ENCODE peak calls at places on chromosomes 3 and 15, in four cellular contexts. One of them, this sample, is unnamed.

GRCh38 chr3:46699846-46700523 is 1.2 kb upstream of the TMIE start:
- DNase-seq in prostate gland: no peak
- DNase-seq in HepG2: no peak
- DNase-seq in upper lobe of left lung: peak
- DNase-seq in this sample: no peak

GRCh38 chr3:148534089-148534988 is 163.4 kb upstream of the AGTR1 start:
- DNase-seq in prostate gland: no peak
- DNase-seq in upper lobe of left lung: no peak
- DNase-seq in HepG2: peak
- DNase-seq in this sample: no peak

GRCh38 chr3:98130421-98130820 is at the start of gene OR5H1:
- DNase-seq in HepG2: no peak
- DNase-seq in prostate gland: no peak
- DNase-seq in upper lobe of left lung: no peak
- DNase-seq in this sample: no peak

GRCh38 chr3:123834631-123835030 is 49.5 kb downstream of the MYLK start:
- DNase-seq in HepG2: no peak
- DNase-seq in upper lobe of left lung: no peak
- DNase-seq in prostate gland: no peak
- DNase-seq in this sample: no peak

GRCh38 chr3:186909078-186909853 is 21.1 kb upstream of the ST6GAL1 start:
- DNase-seq in HepG2: peak
- DNase-seq in prostate gland: no peak
- DNase-seq in upper lobe of left lung: peak
- DNase-seq in this sample: no peak

GRCh38 chr3:20181276-20181675 is 4.7 kb downstream of the SGO1 start:
- DNase-seq in prostate gland: no peak
- DNase-seq in upper lobe of left lung: no peak
- DNase-seq in HepG2: no peak
- DNase-seq in this sample: no peak

GRCh38 chr15:92011611-92012367 is 158.3 kb downstream of the SLCO3A1 start:
- DNase-seq in prostate gland: no peak
- DNase-seq in upper lobe of left lung: no peak
- DNase-seq in HepG2: no peak
- DNase-seq in this sample: no peak

GRCh38 chr3:126355251-126355650 is 2.0 kb downstream of the KLF15 start:
- DNase-seq in HepG2: no peak
- DNase-seq in upper lobe of left lung: no peak
- DNase-seq in prostate gland: no peak
- DNase-seq in this sample: no peak

GRCh38 chr3:108125550-108126071 is 34.8 kb upstream of the CD47 start:
- DNase-seq in upper lobe of left lung: no peak
- DNase-seq in prostate gland: no peak
- DNase-seq in HepG2: no peak
- DNase-seq in this sample: no peak

GRCh38 chr3:88988906-88989305 is 118.5 kb upstream of the EPHA3 start:
- DNase-seq in HepG2: no peak
- DNase-seq in upper lobe of left lung: no peak
- DNase-seq in prostate gland: no peak
- DNase-seq in this sample: no peak

GRCh38 chr3:111373861-111374260 is 168.1 kb upstream of the CD96 start:
- DNase-seq in prostate gland: no peak
- DNase-seq in HepG2: no peak
- DNase-seq in upper lobe of left lung: no peak
- DNase-seq in this sample: no peak

GRCh38 chr3:170350515-170351413 is 6.8 kb upstream of the SKIL start:
- DNase-seq in HepG2: no peak
- DNase-seq in upper lobe of left lung: no peak
- DNase-seq in prostate gland: no peak
- DNase-seq in this sample: no peak

GRCh38 chr15:40454904-40455391 is 14.2 kb downstream of the BAHD1 start:
- DNase-seq in prostate gland: no peak
- DNase-seq in HepG2: no peak
- DNase-seq in upper lobe of left lung: no peak
- DNase-seq in this sample: no peak

GRCh38 chr3:60399861-60400845 is 851.1 kb downstream of the FHIT start:
- DNase-seq in upper lobe of left lung: peak
- DNase-seq in HepG2: no peak
- DNase-seq in prostate gland: no peak
- DNase-seq in this sample: no peak

GRCh38 chr3:69983546-69984265 is 15.8 kb upstream of the SAMMSON start:
- DNase-seq in HepG2: no peak
- DNase-seq in prostate gland: no peak
- DNase-seq in upper lobe of left lung: no peak
- DNase-seq in this sample: no peak

GRCh38 chr15:66621491-66622467 is 56.0 kb upstream of the LCTL start:
- DNase-seq in prostate gland: no peak
- DNase-seq in upper lobe of left lung: no peak
- DNase-seq in HepG2: no peak
- DNase-seq in this sample: no peak

GRCh38 chr3:67884345-67884744 is 229.9 kb upstream of the SUCLG2 start:
- DNase-seq in upper lobe of left lung: no peak
- DNase-seq in HepG2: no peak
- DNase-seq in prostate gland: no peak
- DNase-seq in this sample: no peak

GRCh38 chr15:37101634-37102314 is 1.4 kb upstream of the MEIS2 start:
- DNase-seq in upper lobe of left lung: peak
- DNase-seq in HepG2: peak
- DNase-seq in prostate gland: peak
- DNase-seq in this sample: no peak

GRCh38 chr3:53221827-53222182 is 34.0 kb downstream of the TKT start:
- DNase-seq in prostate gland: no peak
- DNase-seq in HepG2: no peak
- DNase-seq in upper lobe of left lung: no peak
- DNase-seq in this sample: no peak

GRCh38 chr3:185656321-185656840 is 70.3 kb downstream of the SENP2 start:
- DNase-seq in upper lobe of left lung: no peak
- DNase-seq in prostate gland: no peak
- DNase-seq in HepG2: no peak
- DNase-seq in this sample: peak

GRCh38 chr3:99536555-99537314 is 101.7 kb upstream of the COL8A1 start:
- DNase-seq in upper lobe of left lung: no peak
- DNase-seq in prostate gland: no peak
- DNase-seq in HepG2: no peak
- DNase-seq in this sample: no peak

GRCh38 chr3:167350245-167350862 is 29.7 kb downstream of the ZBBX start:
- DNase-seq in prostate gland: no peak
- DNase-seq in upper lobe of left lung: no peak
- DNase-seq in HepG2: peak
- DNase-seq in this sample: no peak

GRCh38 chr3:195196266-195196665 is 74.7 kb downstream of the XXYLT1 start:
- DNase-seq in HepG2: no peak
- DNase-seq in prostate gland: no peak
- DNase-seq in upper lobe of left lung: peak
- DNase-seq in this sample: no peak

GRCh38 chr3:146161725-146162047 is 702 bp upstream of the PLOD2 start:
- DNase-seq in upper lobe of left lung: peak
- DNase-seq in prostate gland: peak
- DNase-seq in HepG2: peak
- DNase-seq in this sample: no peak

GRCh38 chr3:159322322-159322939 is 520.6 kb downstream of the MFSD1 start:
- DNase-seq in HepG2: peak
- DNase-seq in upper lobe of left lung: peak
- DNase-seq in prostate gland: no peak
- DNase-seq in this sample: no peak

GRCh38 chr3:102536479-102536878 is 101.7 kb downstream of the ZPLD1 start:
- DNase-seq in prostate gland: peak
- DNase-seq in upper lobe of left lung: no peak
- DNase-seq in HepG2: peak
- DNase-seq in this sample: no peak

GRCh38 chr3:77682162-77682561 is 642.3 kb downstream of the ROBO2 start:
- DNase-seq in prostate gland: no peak
- DNase-seq in upper lobe of left lung: no peak
- DNase-seq in HepG2: no peak
- DNase-seq in this sample: no peak

GRCh38 chr3:182005683-182006082 is 294.0 kb downstream of the SOX2 start:
- DNase-seq in upper lobe of left lung: no peak
- DNase-seq in prostate gland: no peak
- DNase-seq in HepG2: no peak
- DNase-seq in this sample: no peak

GRCh38 chr3:122560680-122561079 is 3.4 kb downstream of the PARP9 start:
- DNase-seq in upper lobe of left lung: peak
- DNase-seq in prostate gland: peak
- DNase-seq in HepG2: peak
- DNase-seq in this sample: no peak

GRCh38 chr3:72964633-72965032 is 32.0 kb upstream of the PPP4R2 start:
- DNase-seq in upper lobe of left lung: no peak
- DNase-seq in prostate gland: no peak
- DNase-seq in HepG2: no peak
- DNase-seq in this sample: no peak

GRCh38 chr3:149554826-149555225 is 80.3 kb downstream of the TM4SF4 start:
- DNase-seq in upper lobe of left lung: no peak
- DNase-seq in prostate gland: peak
- DNase-seq in HepG2: no peak
- DNase-seq in this sample: no peak

GRCh38 chr3:32420138-32420981 is 28.7 kb downstream of the CMTM7 start:
- DNase-seq in HepG2: peak
- DNase-seq in upper lobe of left lung: peak
- DNase-seq in prostate gland: peak
- DNase-seq in this sample: no peak

GRCh38 chr3:140363801-140364200 is 314.1 kb upstream of the TRIM42 start:
- DNase-seq in HepG2: no peak
- DNase-seq in prostate gland: no peak
- DNase-seq in upper lobe of left lung: no peak
- DNase-seq in this sample: no peak

GRCh38 chr3:37779289-37780152 is 82.2 kb upstream of the CTDSPL start:
- DNase-seq in prostate gland: peak
- DNase-seq in upper lobe of left lung: no peak
- DNase-seq in HepG2: peak
- DNase-seq in this sample: no peak

GRCh38 chr15:96849501-96849900 is 519.0 kb downstream of the NR2F2 start:
- DNase-seq in HepG2: no peak
- DNase-seq in upper lobe of left lung: no peak
- DNase-seq in prostate gland: no peak
- DNase-seq in this sample: no peak

GRCh38 chr3:124774305-124774673 is 44.0 kb downstream of the UMPS start:
- DNase-seq in prostate gland: no peak
- DNase-seq in upper lobe of left lung: no peak
- DNase-seq in HepG2: no peak
- DNase-seq in this sample: no peak

GRCh38 chr3:114848087-114848486 is 299.0 kb downstream of the ZBTB20 start:
- DNase-seq in prostate gland: no peak
- DNase-seq in HepG2: no peak
- DNase-seq in upper lobe of left lung: no peak
- DNase-seq in this sample: no peak

GRCh38 chr15:80871801-80872327 is 92.7 kb downstream of the CEMIP start:
- DNase-seq in HepG2: no peak
- DNase-seq in upper lobe of left lung: no peak
- DNase-seq in prostate gland: no peak
- DNase-seq in this sample: no peak

DNA sequence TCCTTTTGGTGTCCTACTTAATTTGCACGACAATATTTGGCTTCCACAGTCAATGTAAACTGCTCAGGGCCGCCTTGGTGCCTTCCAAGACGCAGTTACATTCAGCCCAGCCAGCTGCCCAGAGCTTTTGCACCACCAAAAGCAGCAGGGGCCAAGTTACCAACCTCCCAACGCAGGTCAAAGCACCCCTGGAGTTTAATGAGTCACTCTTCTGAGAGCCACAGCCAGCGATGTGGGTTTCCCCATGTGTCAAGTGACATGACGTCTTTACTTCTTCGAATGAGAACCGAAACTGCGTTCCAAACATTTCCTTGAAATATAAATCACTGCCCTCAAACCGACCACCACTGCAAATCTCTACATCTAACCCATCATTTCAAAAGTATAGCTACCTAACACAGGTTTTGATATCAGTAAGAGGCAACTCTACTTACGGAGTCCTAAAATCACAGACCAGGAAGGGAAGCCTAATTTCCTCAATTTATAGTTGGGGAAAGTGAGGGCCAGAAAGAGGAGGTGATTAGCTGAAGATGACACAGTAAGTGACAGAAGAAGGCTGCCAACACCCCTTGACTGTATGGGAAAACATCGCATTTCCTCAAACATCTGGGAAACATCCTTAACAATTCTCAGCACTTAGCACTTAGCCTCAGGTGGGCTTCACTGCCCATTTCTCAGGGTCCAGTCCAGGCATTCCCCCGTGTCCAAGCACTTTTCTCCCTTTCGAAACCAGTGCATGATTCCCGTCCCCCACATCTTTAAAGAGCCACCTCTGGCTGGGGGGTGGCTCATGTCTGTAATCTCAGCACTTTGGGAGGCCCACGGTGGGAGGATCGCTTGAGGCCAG is 24.5 kb downstream of the MB21D2 start:
- DNase-seq in prostate gland: peak
- DNase-seq in HepG2: no peak
- DNase-seq in upper lobe of left lung: peak
- DNase-seq in this sample: no peak
- TF ChIP-seq POLR2AphosphoS5 in prostate gland: no peak
- TF ChIP-seq POLR2AphosphoS5 in HepG2: no peak
- TF ChIP-seq POLR2AphosphoS5 in upper lobe of left lung: peak
- TF ChIP-seq POLR2AphosphoS5 in this sample: peak

DNA sequence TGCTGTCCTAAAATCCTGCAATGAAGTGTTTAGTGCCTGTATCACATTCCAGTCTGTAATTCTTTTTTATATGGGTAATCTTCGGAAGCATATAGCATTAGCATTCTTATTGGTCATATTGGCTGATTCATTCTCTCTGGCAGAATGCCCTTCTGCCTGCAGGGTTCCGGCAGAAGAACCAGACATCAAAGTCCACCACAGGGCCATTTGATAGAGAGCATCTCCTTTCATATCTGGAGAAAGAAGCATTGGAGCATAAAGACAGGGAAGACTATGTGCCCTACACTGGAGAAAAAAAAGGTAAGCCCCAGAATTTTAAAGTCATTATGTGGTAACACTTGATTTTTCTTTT is 39.6 kb downstream of the TMOD3 start:
- DNase-seq in prostate gland: no peak
- DNase-seq in HepG2: peak
- DNase-seq in upper lobe of left lung: no peak
- DNase-seq in this sample: no peak
- TF ChIP-seq POLR2AphosphoS5 in prostate gland: no peak
- TF ChIP-seq POLR2AphosphoS5 in HepG2: no peak
- TF ChIP-seq POLR2AphosphoS5 in upper lobe of left lung: no peak
- TF ChIP-seq POLR2AphosphoS5 in this sample: no peak

GRCh38 chr3:48493203-48493501 is 10.8 kb downstream of the SHISA5 start:
- DNase-seq in upper lobe of left lung: no peak
- DNase-seq in HepG2: no peak
- DNase-seq in prostate gland: no peak
- DNase-seq in this sample: no peak

GRCh38 chr3:48486952-48487351 is 17.0 kb downstream of the SHISA5 start:
- DNase-seq in HepG2: no peak
- DNase-seq in upper lobe of left lung: no peak
- DNase-seq in prostate gland: no peak
- DNase-seq in this sample: no peak

GRCh38 chr3:48492461-48493202 is 11.3 kb downstream of the SHISA5 start:
- DNase-seq in prostate gland: peak
- DNase-seq in HepG2: no peak
- DNase-seq in upper lobe of left lung: no peak
- DNase-seq in this sample: no peak
- TF ChIP-seq POLR2AphosphoS5 in prostate gland: peak
- TF ChIP-seq POLR2AphosphoS5 in HepG2: no peak
- TF ChIP-seq POLR2AphosphoS5 in upper lobe of left lung: no peak
- TF ChIP-seq POLR2AphosphoS5 in this sample: no peak

GRCh38 chr15:63514533-63514943 is 10.1 kb downstream of the USP3 start:
- DNase-seq in prostate gland: no peak
- DNase-seq in HepG2: peak
- DNase-seq in upper lobe of left lung: peak
- DNase-seq in this sample: peak
- TF ChIP-seq POLR2AphosphoS5 in prostate gland: peak
- TF ChIP-seq POLR2AphosphoS5 in HepG2: no peak
- TF ChIP-seq POLR2AphosphoS5 in upper lobe of left lung: no peak
- TF ChIP-seq POLR2AphosphoS5 in this sample: peak